ENCODE peak calls at places on chromosomes 2 and 18, in five cellular contexts. M is fibroblast of the conjunctiva; L is AG04450; I is Right ventricle myocardium inferior; T is stimulated activated CD4-positive, alpha-beta T cell treated with anti-CD3 and anti-CD28 coated beads, TNF-alpha, amount 100 ng/mL, for 4 hours. D is an unnamed sample.

GRCh38 chr2:14621114-14621513 is 11.4 kb upstream of the LRATD1 start:
- DNase-seq in L (no peak), I (no peak), T (no peak), M (no peak), D (no peak)

GRCh38 chr2:149451417-149452165 is 121.2 kb downstream of the LYPD6 start:
- DNase-seq in M (no peak), I (no peak), T (no peak), L (no peak), D (no peak)

GRCh38 chr2:236498369-236498768 is 71.3 kb upstream of the ACKR3 start:
- DNase-seq in L (no peak), I (no peak), M (no peak), T (no peak), D (no peak)

GRCh38 chr2:25740810-25741381 is 67.5 kb upstream of the DTNB start:
- DNase-seq in M (peak), T (no peak), I (no peak), L (no peak), D (no peak)

GRCh38 chr2:2906091-2906490 is 471.5 kb downstream of the EIPR1 start:
- DNase-seq in L (no peak), I (no peak), T (no peak), M (no peak), D (no peak)

GRCh38 chr2:174711206-174711605 is 53.1 kb downstream of the CHRNA1 start:
- DNase-seq in T (no peak), I (no peak), L (peak), M (no peak), D (no peak)

GRCh38 chr2:235713244-235713643 is 219.4 kb downstream of the AGAP1 start:
- DNase-seq in M (no peak), L (no peak), I (peak), T (no peak), D (no peak)

GRCh38 chr2:115174651-115175050 is 732.2 kb downstream of the DPP10 start:
- DNase-seq in I (no peak), M (no peak), T (no peak), L (no peak), D (no peak)

GRCh38 chr2:17300141-17300540 is 218.1 kb downstream of the RAD51AP2 start:
- DNase-seq in M (peak), L (peak), T (no peak), I (no peak), D (no peak)

GRCh38 chr2:48315847-48316194 is 214.1 kb upstream of the STON1 start:
- DNase-seq in I (no peak), M (no peak), L (no peak), T (peak), D (no peak)

GRCh38 chr2:233822101-233822771 is 32.1 kb downstream of the HJURP start:
- DNase-seq in M (no peak), T (no peak), I (no peak), L (no peak), D (no peak)

GRCh38 chr2:35846-36245 is 10.5 kb downstream of the FAM110C start:
- DNase-seq in I (no peak), M (no peak), T (no peak), L (no peak), D (no peak)

GRCh38 chr2:25333981-25334380 is 7.7 kb downstream of the DNMT3A start:
- DNase-seq in L (no peak), T (no peak), M (no peak), I (no peak), D (no peak)

GRCh38 chr18:50559750-50560680 is at the start of gene MAPK4:
- DNase-seq in L (no peak), M (no peak), T (no peak), I (no peak), D (no peak)

GRCh38 chr18:46917108-46917807 is at the start of the genes KATNAL2 and PIAS2:
- DNase-seq in T (peak), I (peak), L (no peak), M (peak), D (peak)